ENCODE peak calls at places on chromosomes 11 and 22, in seven cellular contexts. P is transverse colon, J is uterus, E is IMR-90, Q is A549, K is heart left ventricle, R is thyroid gland. W is an unnamed sample.

GRCh38 chr11:126083829-126084607 is 21.4 kb upstream of the CDON start:
- DNase-seq in E (no peak), R (peak; percentile 37), P (no peak), Q (no peak), J (no peak), K (no peak), W (no peak)

GRCh38 chr11:72085836-72086475 is 5.3 kb downstream of the LRRC51 start:
- DNase-seq in R (no peak), E (no peak), P (no peak), Q (no peak), J (no peak), K (no peak), W (no peak)

GRCh38 chr11:11659567-11660341 is 37.9 kb upstream of the GALNT18 start:
- DNase-seq in E (no peak), P (no peak), J (no peak), K (no peak), R (no peak), Q (peak; percentile 8), W (no peak)

GRCh38 chr11:95924414-95924760 is 480 bp upstream of the MTMR2 start:
- DNase-seq in P (no peak), E (peak; percentile 48), Q (no peak), R (no peak), K (no peak), J (no peak), W (peak; percentile 18)

GRCh38 chr22:28015056-28015445 is 96.0 kb upstream of the PITPNB start:
- DNase-seq in R (peak; percentile 29), K (no peak), E (no peak), Q (no peak), J (peak; percentile 20), P (no peak), W (peak; percentile 30)

GRCh38 chr11:124801636-124802312 is 1.6 kb upstream of the MSANTD2 start:
- DNase-seq in K (no peak), J (no peak), P (no peak), Q (no peak), E (peak; percentile 22), R (no peak), W (no peak)

GRCh38 chr22:42022162-42022847 is 23.7 kb downstream of the WBP2NL start:
- DNase-seq in K (no peak), J (no peak), Q (no peak), P (peak; percentile 32), R (no peak), E (no peak), W (no peak)

GRCh38 chr11:94655951-94656350 is 88.8 kb downstream of the PIWIL4 start:
- DNase-seq in J (no peak), R (no peak), P (no peak), K (no peak), E (no peak), Q (no peak), W (no peak)

GRCh38 chr11:114202011-114202609 is 94.1 kb upstream of the NNMT start:
- DNase-seq in Q (no peak), P (no peak), K (no peak), R (no peak), J (no peak), E (no peak), W (no peak)

GRCh38 chr11:59791639-59792038 is 18.9 kb downstream of the MRPL16 start:
- DNase-seq in K (no peak), E (no peak), R (no peak), P (no peak), Q (no peak), J (no peak), W (no peak)

GRCh38 chr11:31641477-31642062 is 132.0 kb downstream of the ELP4 start:
- DNase-seq in E (peak; percentile 36), Q (peak; percentile 1), J (no peak), K (no peak), P (peak; percentile 8), R (peak; percentile 20), W (no peak)

GRCh38 chr11:130194241-130195023 is 34.9 kb downstream of the ST14 start:
- DNase-seq in Q (no peak), J (no peak), R (no peak), P (no peak), K (no peak), E (no peak), W (no peak)

GRCh38 chr11:116879789-116880402 is 42.5 kb upstream of the APOA1 start:
- DNase-seq in K (no peak), E (peak; percentile 85), J (peak; percentile 33), R (no peak), P (no peak), Q (peak; percentile 31), W (no peak)

GRCh38 chr11:46977038-46977818 is 40.7 kb downstream of the CSTPP1 start:
- DNase-seq in R (no peak), Q (no peak), P (no peak), E (no peak), K (no peak), J (no peak), W (no peak)

GRCh38 chr11:128956401-128957203 is 13.9 kb upstream of the TP53AIP1 start:
- DNase-seq in P (peak; percentile 23), Q (peak; percentile 62), K (peak; percentile 38), E (peak; percentile 78), R (peak; percentile 36), J (no peak), W (no peak)

GRCh38 chr11:69904331-69905201 is 85.3 kb upstream of the FGF3 start:
- DNase-seq in P (no peak), K (no peak), J (no peak), E (no peak), Q (no peak), R (no peak), W (no peak)

GRCh38 chr11:77071077-77071476 is 4.3 kb downstream of the CAPN5 start:
- DNase-seq in E (no peak), Q (no peak), K (no peak), R (no peak), P (peak; percentile 7), J (no peak), W (peak; percentile 23)

GRCh38 chr11:102469196-102469821 is 16.7 kb upstream of the TMEM123 start:
- DNase-seq in P (no peak), K (no peak), E (peak; percentile 62), R (peak; percentile 45), J (peak; percentile 72), Q (no peak), W (no peak)

GRCh38 chr11:132576706-132577105 is 955.6 kb downstream of the OPCML start:
- DNase-seq in R (no peak), Q (no peak), K (no peak), J (no peak), E (peak; percentile 97), P (no peak), W (no peak)

GRCh38 chr11:31106326-31106725 is 263.2 kb downstream of the DCDC1 start:
- DNase-seq in E (no peak), P (no peak), Q (no peak), J (no peak), K (no peak), R (no peak), W (no peak)

GRCh38 chr11:2744166-2744565 is 44.4 kb upstream of the KCNQ1OT1 start:
- DNase-seq in K (no peak), R (no peak), E (no peak), P (no peak), J (no peak), Q (no peak), W (peak; percentile 13)

DNA sequence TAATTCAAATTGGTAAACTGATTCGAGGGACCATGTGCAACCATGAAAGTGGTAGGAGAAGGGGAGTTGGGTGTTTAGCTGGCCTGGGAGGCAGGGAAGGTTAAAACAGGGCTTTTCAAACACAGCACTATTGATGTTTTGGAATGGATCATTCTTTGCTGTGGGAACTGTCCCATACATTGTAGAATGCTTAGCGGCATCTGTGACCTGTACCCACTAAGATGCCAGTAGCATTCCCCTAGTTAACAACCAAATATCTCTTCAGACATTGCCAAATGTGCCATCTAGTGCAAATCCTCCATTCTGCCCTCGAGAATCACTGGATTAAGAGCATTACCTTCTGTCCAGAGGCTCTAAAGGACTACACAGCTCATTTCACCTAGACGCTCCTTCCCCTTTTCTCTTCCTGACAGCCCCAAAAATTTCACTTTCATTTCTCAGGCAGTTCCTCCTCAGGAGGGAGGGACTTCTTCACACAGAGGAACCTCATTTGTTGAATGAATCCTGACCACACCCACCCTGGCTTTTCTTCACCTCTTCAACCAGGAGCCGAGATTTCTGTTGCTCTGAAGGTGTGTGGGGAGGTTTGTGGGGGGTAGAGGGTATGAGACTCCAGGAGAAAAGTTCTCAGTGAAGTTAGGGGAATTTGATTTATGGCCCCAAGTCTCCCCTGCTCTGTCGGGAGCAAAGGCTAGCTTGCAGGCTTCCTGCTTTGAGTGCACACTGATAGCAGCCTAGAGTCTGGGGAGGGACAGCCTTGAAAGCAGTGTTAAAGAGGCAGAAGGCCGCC is at the start of gene TRIM34:
- DNase-seq in R (peak; percentile 68), K (peak; percentile 55), P (peak; percentile 67), J (peak; percentile 62), Q (peak; percentile 95), E (peak; percentile 62), W (peak; percentile 56)
- TF ChIP-seq POLR2A in R (no peak), K (no peak), P (peak; percentile 60), J (peak; percentile 52), Q (no peak), E (no peak), W (no peak)

GRCh38 chr11:82936261-82936660 is 34.7 kb downstream of the DDIAS start:
- DNase-seq in E (peak; percentile 31), P (no peak), Q (no peak), R (no peak), K (no peak), J (no peak), W (no peak)
- H3K27ac ChIP-seq in E (no peak overlapping the region), P (no peak overlapping the region), Q (no peak overlapping the region), R (no peak overlapping the region), K (no peak overlapping the region), J (no peak overlapping the region), W (no peak overlapping the region)

GRCh38 chr22:30457964-30458363 is 13.9 kb downstream of the SEC14L3 start:
- DNase-seq in Q (no peak), E (peak; percentile 38), K (no peak), R (no peak), J (no peak), P (no peak), W (no peak)
- TF ChIP-seq POLR2A in Q (no peak), E (no peak), K (no peak), R (no peak), J (no peak), P (no peak), W (no peak)

GRCh38 chr22:24996420-24996952 is 44.0 kb downstream of the KIAA1671 start:
- DNase-seq in R (no peak), E (no peak), P (peak; percentile 48), Q (peak; percentile 27), J (no peak), K (no peak), W (no peak)
- H3K27ac ChIP-seq in R (no peak overlapping the region), E (no peak overlapping the region), P (peak overlapping the region; percentile 37), Q (peak overlapping the region; percentile 75), J (peak overlapping the region; percentile 21), K (no peak overlapping the region), W (no peak overlapping the region)

W was measured in ovary.